ENCODE peak calls at places on chromosomes 12 and 14, in six cellular contexts. One of them, this sample, is unnamed.

GRCh38 chr12:79058342-79058741 is 193.8 kb downstream of the SYT1 start:
- DNase-seq in neural crest cell: no peak
- DNase-seq in NCI-H1417 treated with DMSO at 0.1 percent for 48 hours: no peak
- DNase-seq in cardiac fibroblast: peak
- DNase-seq in effector CD4-positive, alpha-beta T cell: no peak
- DNase-seq in activated T-cell treated with anti-CD3 and anti-CD28 coated beads for 48 hours: no peak
- DNase-seq in this sample: no peak

GRCh38 chr14:91405241-91405721 is 12.3 kb downstream of the CCDC88C start:
- DNase-seq in neural crest cell: no peak
- DNase-seq in activated T-cell treated with anti-CD3 and anti-CD28 coated beads for 48 hours: no peak
- DNase-seq in effector CD4-positive, alpha-beta T cell: peak
- DNase-seq in cardiac fibroblast: no peak
- DNase-seq in NCI-H1417 treated with DMSO at 0.1 percent for 48 hours: no peak
- DNase-seq in this sample: no peak

GRCh38 chr12:14656846-14657245 is 39.6 kb downstream of the GUCY2C start:
- DNase-seq in activated T-cell treated with anti-CD3 and anti-CD28 coated beads for 48 hours: no peak
- DNase-seq in NCI-H1417 treated with DMSO at 0.1 percent for 48 hours: no peak
- DNase-seq in neural crest cell: no peak
- DNase-seq in effector CD4-positive, alpha-beta T cell: no peak
- DNase-seq in cardiac fibroblast: no peak
- DNase-seq in this sample: no peak

GRCh38 chr12:24664151-24664550 is 284.8 kb downstream of the BCAT1 start:
- DNase-seq in activated T-cell treated with anti-CD3 and anti-CD28 coated beads for 48 hours: no peak
- DNase-seq in effector CD4-positive, alpha-beta T cell: no peak
- DNase-seq in neural crest cell: no peak
- DNase-seq in cardiac fibroblast: peak
- DNase-seq in NCI-H1417 treated with DMSO at 0.1 percent for 48 hours: no peak
- DNase-seq in this sample: no peak

GRCh38 chr12:94560416-94561221 is 89.7 kb downstream of the TMCC3 start:
- DNase-seq in activated T-cell treated with anti-CD3 and anti-CD28 coated beads for 48 hours: peak
- DNase-seq in effector CD4-positive, alpha-beta T cell: no peak
- DNase-seq in cardiac fibroblast: no peak
- DNase-seq in NCI-H1417 treated with DMSO at 0.1 percent for 48 hours: no peak
- DNase-seq in neural crest cell: no peak
- DNase-seq in this sample: no peak

GRCh38 chr12:43722621-43723020 is 36.0 kb downstream of the PUS7L start:
- DNase-seq in cardiac fibroblast: no peak
- DNase-seq in NCI-H1417 treated with DMSO at 0.1 percent for 48 hours: no peak
- DNase-seq in activated T-cell treated with anti-CD3 and anti-CD28 coated beads for 48 hours: no peak
- DNase-seq in neural crest cell: no peak
- DNase-seq in effector CD4-positive, alpha-beta T cell: no peak
- DNase-seq in this sample: no peak

GRCh38 chr14:72443991-72444431 is 449.9 kb downstream of the DPF3 start:
- DNase-seq in cardiac fibroblast: no peak
- DNase-seq in effector CD4-positive, alpha-beta T cell: no peak
- DNase-seq in activated T-cell treated with anti-CD3 and anti-CD28 coated beads for 48 hours: peak
- DNase-seq in NCI-H1417 treated with DMSO at 0.1 percent for 48 hours: no peak
- DNase-seq in neural crest cell: no peak
- DNase-seq in this sample: no peak

GRCh38 chr12:42698213-42698612 is 108.7 kb upstream of the PRICKLE1 start:
- DNase-seq in neural crest cell: no peak
- DNase-seq in NCI-H1417 treated with DMSO at 0.1 percent for 48 hours: no peak
- DNase-seq in effector CD4-positive, alpha-beta T cell: no peak
- DNase-seq in cardiac fibroblast: peak
- DNase-seq in activated T-cell treated with anti-CD3 and anti-CD28 coated beads for 48 hours: no peak
- DNase-seq in this sample: no peak

GRCh38 chr14:93302688-93303581 is 29.9 kb downstream of the BTBD7 start:
- DNase-seq in effector CD4-positive, alpha-beta T cell: no peak
- DNase-seq in NCI-H1417 treated with DMSO at 0.1 percent for 48 hours: no peak
- DNase-seq in cardiac fibroblast: no peak
- DNase-seq in activated T-cell treated with anti-CD3 and anti-CD28 coated beads for 48 hours: no peak
- DNase-seq in neural crest cell: no peak
- DNase-seq in this sample: no peak

GRCh38 chr12:32504626-32505025 is 105.3 kb downstream of the FGD4 start:
- DNase-seq in activated T-cell treated with anti-CD3 and anti-CD28 coated beads for 48 hours: no peak
- DNase-seq in effector CD4-positive, alpha-beta T cell: no peak
- DNase-seq in neural crest cell: no peak
- DNase-seq in cardiac fibroblast: no peak
- DNase-seq in NCI-H1417 treated with DMSO at 0.1 percent for 48 hours: no peak
- DNase-seq in this sample: no peak

GRCh38 chr12:123983822-123984485 is 10.9 kb downstream of the ZNF664 start:
- DNase-seq in NCI-H1417 treated with DMSO at 0.1 percent for 48 hours: no peak
- DNase-seq in cardiac fibroblast: peak
- DNase-seq in neural crest cell: no peak
- DNase-seq in effector CD4-positive, alpha-beta T cell: peak
- DNase-seq in activated T-cell treated with anti-CD3 and anti-CD28 coated beads for 48 hours: no peak
- DNase-seq in this sample: peak

GRCh38 chr12:13005649-13006048 is 5.6 kb upstream of the HEBP1 start:
- DNase-seq in effector CD4-positive, alpha-beta T cell: no peak
- DNase-seq in activated T-cell treated with anti-CD3 and anti-CD28 coated beads for 48 hours: no peak
- DNase-seq in cardiac fibroblast: no peak
- DNase-seq in neural crest cell: no peak
- DNase-seq in NCI-H1417 treated with DMSO at 0.1 percent for 48 hours: no peak
- DNase-seq in this sample: no peak

GRCh38 chr12:132450391-132451171 is 39.4 kb upstream of the FBRSL1 start:
- DNase-seq in activated T-cell treated with anti-CD3 and anti-CD28 coated beads for 48 hours: no peak
- DNase-seq in effector CD4-positive, alpha-beta T cell: no peak
- DNase-seq in cardiac fibroblast: no peak
- DNase-seq in NCI-H1417 treated with DMSO at 0.1 percent for 48 hours: no peak
- DNase-seq in neural crest cell: no peak
- DNase-seq in this sample: no peak

GRCh38 chr12:104046306-104046705 is 3.7 kb downstream of the GLT8D2 start:
- DNase-seq in NCI-H1417 treated with DMSO at 0.1 percent for 48 hours: no peak
- DNase-seq in activated T-cell treated with anti-CD3 and anti-CD28 coated beads for 48 hours: no peak
- DNase-seq in neural crest cell: no peak
- DNase-seq in cardiac fibroblast: no peak
- DNase-seq in effector CD4-positive, alpha-beta T cell: no peak
- DNase-seq in this sample: no peak

GRCh38 chr12:46110928-46111699 is 120.7 kb upstream of the SCAF11 start:
- DNase-seq in activated T-cell treated with anti-CD3 and anti-CD28 coated beads for 48 hours: no peak
- DNase-seq in effector CD4-positive, alpha-beta T cell: no peak
- DNase-seq in cardiac fibroblast: no peak
- DNase-seq in neural crest cell: no peak
- DNase-seq in NCI-H1417 treated with DMSO at 0.1 percent for 48 hours: no peak
- DNase-seq in this sample: no peak

GRCh38 chr14:91115986-91116385 is 2.1 kb downstream of the DGLUCY start:
- DNase-seq in effector CD4-positive, alpha-beta T cell: no peak
- DNase-seq in NCI-H1417 treated with DMSO at 0.1 percent for 48 hours: no peak
- DNase-seq in neural crest cell: no peak
- DNase-seq in cardiac fibroblast: peak
- DNase-seq in activated T-cell treated with anti-CD3 and anti-CD28 coated beads for 48 hours: no peak
- DNase-seq in this sample: no peak

GRCh38 chr12:67650127-67650495 is 1.6 kb downstream of the DYRK2 start:
- DNase-seq in neural crest cell: no peak
- DNase-seq in activated T-cell treated with anti-CD3 and anti-CD28 coated beads for 48 hours: no peak
- DNase-seq in NCI-H1417 treated with DMSO at 0.1 percent for 48 hours: no peak
- DNase-seq in effector CD4-positive, alpha-beta T cell: no peak
- DNase-seq in cardiac fibroblast: peak
- DNase-seq in this sample: no peak

GRCh38 chr14:61110683-61111082 is 129.6 kb downstream of the SLC38A6 start:
- DNase-seq in neural crest cell: no peak
- DNase-seq in NCI-H1417 treated with DMSO at 0.1 percent for 48 hours: no peak
- DNase-seq in cardiac fibroblast: no peak
- DNase-seq in effector CD4-positive, alpha-beta T cell: no peak
- DNase-seq in activated T-cell treated with anti-CD3 and anti-CD28 coated beads for 48 hours: no peak
- DNase-seq in this sample: no peak

GRCh38 chr14:92932448-92933395 is 9.8 kb downstream of the CHGA start:
- DNase-seq in NCI-H1417 treated with DMSO at 0.1 percent for 48 hours: no peak
- DNase-seq in neural crest cell: no peak
- DNase-seq in activated T-cell treated with anti-CD3 and anti-CD28 coated beads for 48 hours: no peak
- DNase-seq in cardiac fibroblast: no peak
- DNase-seq in effector CD4-positive, alpha-beta T cell: no peak
- DNase-seq in this sample: no peak

GRCh38 chr12:128995619-128996018 is 142.3 kb downstream of the GLT1D1 start:
- DNase-seq in neural crest cell: no peak
- DNase-seq in cardiac fibroblast: no peak
- DNase-seq in effector CD4-positive, alpha-beta T cell: no peak
- DNase-seq in activated T-cell treated with anti-CD3 and anti-CD28 coated beads for 48 hours: no peak
- DNase-seq in NCI-H1417 treated with DMSO at 0.1 percent for 48 hours: no peak
- DNase-seq in this sample: no peak

GRCh38 chr14:54591461-54592245 is 24.7 kb downstream of the SAMD4A start:
- DNase-seq in activated T-cell treated with anti-CD3 and anti-CD28 coated beads for 48 hours: no peak
- DNase-seq in effector CD4-positive, alpha-beta T cell: no peak
- DNase-seq in neural crest cell: no peak
- DNase-seq in cardiac fibroblast: no peak
- DNase-seq in NCI-H1417 treated with DMSO at 0.1 percent for 48 hours: no peak
- DNase-seq in this sample: no peak

GRCh38 chr14:56918849-56919574 is 108.7 kb upstream of the OTX2 start:
- DNase-seq in NCI-H1417 treated with DMSO at 0.1 percent for 48 hours: no peak
- DNase-seq in effector CD4-positive, alpha-beta T cell: no peak
- DNase-seq in cardiac fibroblast: no peak
- DNase-seq in activated T-cell treated with anti-CD3 and anti-CD28 coated beads for 48 hours: no peak
- DNase-seq in neural crest cell: no peak
- DNase-seq in this sample: no peak

GRCh38 chr14:75418779-75419768 is 8.7 kb upstream of the JDP2 start:
- DNase-seq in cardiac fibroblast: no peak
- DNase-seq in NCI-H1417 treated with DMSO at 0.1 percent for 48 hours: no peak
- DNase-seq in effector CD4-positive, alpha-beta T cell: no peak
- DNase-seq in activated T-cell treated with anti-CD3 and anti-CD28 coated beads for 48 hours: peak
- DNase-seq in neural crest cell: no peak
- DNase-seq in this sample: peak

GRCh38 chr14:102728509-102728908 is 48.7 kb upstream of the TRAF3 start:
- DNase-seq in activated T-cell treated with anti-CD3 and anti-CD28 coated beads for 48 hours: no peak
- DNase-seq in effector CD4-positive, alpha-beta T cell: no peak
- DNase-seq in NCI-H1417 treated with DMSO at 0.1 percent for 48 hours: no peak
- DNase-seq in neural crest cell: no peak
- DNase-seq in cardiac fibroblast: no peak
- DNase-seq in this sample: no peak

GRCh38 chr12:26798013-26798412 is 35.0 kb downstream of the ITPR2 start:
- DNase-seq in effector CD4-positive, alpha-beta T cell: no peak
- DNase-seq in neural crest cell: no peak
- DNase-seq in activated T-cell treated with anti-CD3 and anti-CD28 coated beads for 48 hours: no peak
- DNase-seq in NCI-H1417 treated with DMSO at 0.1 percent for 48 hours: no peak
- DNase-seq in cardiac fibroblast: peak
- DNase-seq in this sample: no peak

GRCh38 chr12:131370321-131370720 is 340.6 kb upstream of the SFSWAP start:
- DNase-seq in NCI-H1417 treated with DMSO at 0.1 percent for 48 hours: no peak
- DNase-seq in cardiac fibroblast: no peak
- DNase-seq in neural crest cell: no peak
- DNase-seq in effector CD4-positive, alpha-beta T cell: no peak
- DNase-seq in activated T-cell treated with anti-CD3 and anti-CD28 coated beads for 48 hours: no peak
- DNase-seq in this sample: no peak

GRCh38 chr14:21268612-21269251 is 510 bp downstream of the HNRNPC start:
- DNase-seq in effector CD4-positive, alpha-beta T cell: no peak
- DNase-seq in cardiac fibroblast: peak
- DNase-seq in NCI-H1417 treated with DMSO at 0.1 percent for 48 hours: no peak
- DNase-seq in neural crest cell: peak
- DNase-seq in activated T-cell treated with anti-CD3 and anti-CD28 coated beads for 48 hours: no peak
- DNase-seq in this sample: no peak

GRCh38 chr12:54371328-54372112 is 7.2 kb upstream of the GPR84 start:
- DNase-seq in effector CD4-positive, alpha-beta T cell: no peak
- DNase-seq in NCI-H1417 treated with DMSO at 0.1 percent for 48 hours: no peak
- DNase-seq in cardiac fibroblast: peak
- DNase-seq in neural crest cell: no peak
- DNase-seq in activated T-cell treated with anti-CD3 and anti-CD28 coated beads for 48 hours: no peak
- DNase-seq in this sample: no peak

GRCh38 chr12:119326341-119326740 is 8.2 kb upstream of the CCDC60 start:
- DNase-seq in effector CD4-positive, alpha-beta T cell: no peak
- DNase-seq in neural crest cell: no peak
- DNase-seq in activated T-cell treated with anti-CD3 and anti-CD28 coated beads for 48 hours: no peak
- DNase-seq in NCI-H1417 treated with DMSO at 0.1 percent for 48 hours: no peak
- DNase-seq in cardiac fibroblast: no peak
- DNase-seq in this sample: no peak

GRCh38 chr12:6724409-6724797 is 557 bp downstream of the COPS7A start:
- DNase-seq in neural crest cell: no peak
- DNase-seq in effector CD4-positive, alpha-beta T cell: peak
- DNase-seq in NCI-H1417 treated with DMSO at 0.1 percent for 48 hours: no peak
- DNase-seq in activated T-cell treated with anti-CD3 and anti-CD28 coated beads for 48 hours: peak
- DNase-seq in cardiac fibroblast: no peak
- DNase-seq in this sample: no peak

This sample was measured in T47D.